ENCODE peak calls at places on chromosomes 16 and 17, in five cellular contexts. Q is AG09309, G is upper lobe of right lung, R is A549, O is keratinocyte. X is an unnamed sample.

GRCh38 chr16:16887193-16887592 is 508.3 kb downstream of the NPIPA7 start:
- DNase-seq in Q (no peak), G (no peak), R (no peak), O (no peak), X (no peak)

GRCh38 chr17:63405741-63406261 is 40.3 kb downstream of the CYB561 start:
- DNase-seq in Q (peak), G (no peak), R (peak), O (peak), X (peak)

GRCh38 chr17:9987779-9988585 is 82.9 kb upstream of the RCVRN start:
- DNase-seq in Q (no peak), G (no peak), R (peak), O (no peak), X (no peak)

GRCh38 chr17:58413684-58414083 is 3.6 kb downstream of the RNF43 start:
- DNase-seq in Q (no peak), G (no peak), R (no peak), O (no peak), X (no peak)

GRCh38 chr17:60545465-60546191 is 19.6 kb upstream of the APPBP2 start:
- DNase-seq in Q (no peak), G (no peak), R (no peak), O (no peak), X (no peak)

GRCh38 chr17:19672009-19672837 is 23.7 kb downstream of the ALDH3A2 start:
- DNase-seq in Q (no peak), G (no peak), R (no peak), O (no peak), X (no peak)

GRCh38 chr17:81489012-81489968 is 23.3 kb downstream of the ACTG1 start:
- DNase-seq in Q (no peak), G (no peak), R (no peak), O (no peak), X (no peak)

GRCh38 chr16:57988929-57989328 is 11.5 kb downstream of the ZNF319 start:
- DNase-seq in Q (no peak), G (no peak), R (no peak), O (peak), X (no peak)

GRCh38 chr17:70622382-70623260 is 453.3 kb downstream of the KCNJ2 start:
- DNase-seq in Q (no peak), G (peak), R (peak), O (no peak), X (no peak)

GRCh38 chr16:58124601-58124915 is 4.6 kb downstream of the CFAP20 start:
- DNase-seq in Q (no peak), G (no peak), R (no peak), O (no peak), X (no peak)

GRCh38 chr16:29192329-29193247 is 207.7 kb downstream of the LAT start:
- DNase-seq in Q (no peak), G (peak), R (no peak), O (no peak), X (no peak)

GRCh38 chr17:51853857-51854256 is 304.7 kb downstream of the CA10 start:
- DNase-seq in Q (no peak), G (no peak), R (no peak), O (no peak), X (peak)

GRCh38 chr16:78551487-78552085 is 452.1 kb downstream of the WWOX start:
- DNase-seq in Q (no peak), G (no peak), R (no peak), O (no peak), X (no peak)

GRCh38 chr17:6269474-6269873 is 165.4 kb downstream of the AIPL1 start:
- DNase-seq in Q (no peak), G (no peak), R (peak), O (no peak), X (no peak)

GRCh38 chr16:31187808-31188189 is 7.9 kb downstream of the FUS start:
- DNase-seq in Q (no peak), G (no peak), R (no peak), O (no peak), X (no peak)

GRCh38 chr17:19341641-19342610 is 20.6 kb downstream of the B9D1 start:
- DNase-seq in Q (no peak), G (peak), R (no peak), O (no peak), X (no peak)

GRCh38 chr17:42937712-42938596 is 26.3 kb downstream of the AARSD1 start:
- DNase-seq in Q (peak), G (no peak), R (peak), O (no peak), X (no peak)

GRCh38 chr16:73768786-73769203 is 527.8 kb upstream of the PSMD7 start:
- DNase-seq in Q (peak), G (no peak), R (no peak), O (no peak), X (no peak)

GRCh38 chr17:42457107-42457787 is 1.4 kb upstream of the ATP6V0A1 start:
- DNase-seq in Q (no peak), G (no peak), R (no peak), O (no peak), X (no peak)

GRCh38 chr16:47732122-47732805 is 271.1 kb downstream of the PHKB start:
- DNase-seq in Q (peak), G (no peak), R (peak), O (peak), X (peak)

GRCh38 chr16:81276323-81276722 is 37.8 kb downstream of the BCO1 start:
- DNase-seq in Q (no peak), G (no peak), R (no peak), O (no peak), X (no peak)

GRCh38 chr17:63275968-63276349 is 170.1 kb downstream of the CYB561 start:
- DNase-seq in Q (peak), G (no peak), R (no peak), O (no peak), X (no peak)

GRCh38 chr16:13110124-13110796 is 208.9 kb downstream of the SHISA9 start:
- DNase-seq in Q (no peak), G (no peak), R (peak), O (peak), X (peak)

GRCh38 chr17:81582341-81582740 is 30.2 kb upstream of the FAAP100 start:
- DNase-seq in Q (no peak), G (no peak), R (no peak), O (no peak), X (no peak)

GRCh38 chr17:15436399-15437369 is 30.7 kb downstream of the CDRT4 start:
- DNase-seq in Q (no peak), G (no peak), R (peak), O (no peak), X (no peak)

GRCh38 chr17:2449486-2449885 is 48.6 kb upstream of the MNT start:
- DNase-seq in Q (peak), G (no peak), R (no peak), O (no peak), X (no peak)

GRCh38 chr17:13865650-13866049 is 203.7 kb upstream of the COX10 start:
- DNase-seq in Q (no peak), G (no peak), R (no peak), O (no peak), X (no peak)
- H3K4me3 ChIP-seq in Q (no peak), G (no peak), R (no peak), O (no peak), X (no peak)

GRCh38 chr17:75571197-75571884 is 16.3 kb upstream of the MYO15B start:
- DNase-seq in Q (no peak), G (peak), R (no peak), O (no peak), X (no peak)

GRCh38 chr17:75568412-75569255 is 19.0 kb upstream of the MYO15B start:
- DNase-seq in Q (no peak), G (no peak), R (no peak), O (no peak), X (no peak)

GRCh38 chr17:75571885-75572215 is 15.8 kb upstream of the MYO15B start:
- DNase-seq in Q (no peak), G (no peak), R (no peak), O (no peak), X (no peak)

GRCh38 chr17:75570034-75570676 is 17.4 kb upstream of the MYO15B start:
- DNase-seq in Q (no peak), G (no peak), R (no peak), O (no peak), X (no peak)

GRCh38 chr17:75570772-75571171 is 16.8 kb upstream of the MYO15B start:
- DNase-seq in Q (no peak), G (no peak), R (no peak), O (no peak), X (no peak)
- H3K4me3 ChIP-seq in Q (no peak), G (no peak), R (no peak), O (no peak), X (no peak)

DNA sequence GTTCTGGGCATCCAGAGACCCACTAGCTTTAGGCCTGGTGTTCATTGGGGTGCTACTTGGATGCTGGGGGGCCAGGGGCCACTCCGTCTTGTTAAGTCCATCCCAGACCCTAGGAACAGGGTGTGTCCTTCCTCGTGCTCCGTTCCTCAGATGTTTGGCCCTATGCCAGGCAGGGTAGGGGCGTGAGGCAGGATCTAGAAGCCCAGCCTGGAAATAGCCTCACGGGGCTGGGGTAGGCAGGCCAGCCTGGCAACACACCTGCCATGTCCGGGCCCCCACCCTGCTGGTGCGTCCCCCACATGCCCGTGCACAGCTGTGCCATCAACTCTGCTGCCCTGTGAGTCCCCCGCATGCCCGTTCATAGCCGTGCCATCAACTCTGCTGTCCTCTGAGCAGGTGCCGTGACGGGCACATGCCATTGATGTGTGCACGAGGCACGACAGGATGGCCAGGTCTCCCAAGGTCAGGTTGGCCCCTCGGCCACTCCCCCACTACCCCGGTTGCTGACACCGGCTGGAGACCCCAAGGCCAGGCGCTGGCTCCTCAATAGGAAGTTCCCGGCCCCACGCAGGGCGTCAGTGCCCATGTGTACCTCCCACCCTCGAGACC is 36.8 kb downstream of the GINS2 start:
- DNase-seq in Q (no peak), G (no peak), R (no peak), O (no peak), X (no peak)
- H3K4me3 ChIP-seq in Q (no peak), G (no peak), R (no peak), O (no peak), X (no peak)

GRCh38 chr16:14329727-14330363 is 258.7 kb downstream of the MRTFB start:
- DNase-seq in Q (no peak), G (no peak), R (no peak), O (no peak), X (no peak)
- H3K4me3 ChIP-seq in Q (no peak), G (no peak), R (no peak), O (no peak), X (no peak)

GRCh38 chr17:32820440-32820839 is 56.5 kb downstream of the MYO1D start:
- DNase-seq in Q (no peak), G (no peak), R (no peak), O (no peak), X (no peak)

GRCh38 chr17:32824334-32824733 is 52.6 kb downstream of the MYO1D start:
- DNase-seq in Q (no peak), G (no peak), R (no peak), O (no peak), X (no peak)

GRCh38 chr17:32826076-32826475 is 50.8 kb downstream of the MYO1D start:
- DNase-seq in Q (no peak), G (no peak), R (no peak), O (no peak), X (no peak)

GRCh38 chr17:32819787-32820186 is 57.1 kb downstream of the MYO1D start:
- DNase-seq in Q (no peak), G (no peak), R (no peak), O (no peak), X (no peak)

GRCh38 chr17:32822996-32823395 is 53.9 kb downstream of the MYO1D start:
- DNase-seq in Q (no peak), G (no peak), R (no peak), O (no peak), X (no peak)
- H3K4me3 ChIP-seq in Q (no peak), G (peak), R (peak), O (no peak), X (no peak)

GRCh38 chr17:82776454-82776853 is 24.6 kb downstream of the TBCD start:
- DNase-seq in Q (no peak), G (no peak), R (no peak), O (no peak), X (no peak)

GRCh38 chr17:82779541-82779940 is 27.7 kb downstream of the TBCD start:
- DNase-seq in Q (no peak), G (no peak), R (no peak), O (no peak), X (no peak)

GRCh38 chr17:82780195-82780594 is 28.3 kb downstream of the TBCD start:
- DNase-seq in Q (no peak), G (no peak), R (no peak), O (no peak), X (no peak)

GRCh38 chr17:82772026-82772425 is 20.2 kb downstream of the TBCD start:
- DNase-seq in Q (peak), G (no peak), R (peak), O (no peak), X (no peak)

DNA sequence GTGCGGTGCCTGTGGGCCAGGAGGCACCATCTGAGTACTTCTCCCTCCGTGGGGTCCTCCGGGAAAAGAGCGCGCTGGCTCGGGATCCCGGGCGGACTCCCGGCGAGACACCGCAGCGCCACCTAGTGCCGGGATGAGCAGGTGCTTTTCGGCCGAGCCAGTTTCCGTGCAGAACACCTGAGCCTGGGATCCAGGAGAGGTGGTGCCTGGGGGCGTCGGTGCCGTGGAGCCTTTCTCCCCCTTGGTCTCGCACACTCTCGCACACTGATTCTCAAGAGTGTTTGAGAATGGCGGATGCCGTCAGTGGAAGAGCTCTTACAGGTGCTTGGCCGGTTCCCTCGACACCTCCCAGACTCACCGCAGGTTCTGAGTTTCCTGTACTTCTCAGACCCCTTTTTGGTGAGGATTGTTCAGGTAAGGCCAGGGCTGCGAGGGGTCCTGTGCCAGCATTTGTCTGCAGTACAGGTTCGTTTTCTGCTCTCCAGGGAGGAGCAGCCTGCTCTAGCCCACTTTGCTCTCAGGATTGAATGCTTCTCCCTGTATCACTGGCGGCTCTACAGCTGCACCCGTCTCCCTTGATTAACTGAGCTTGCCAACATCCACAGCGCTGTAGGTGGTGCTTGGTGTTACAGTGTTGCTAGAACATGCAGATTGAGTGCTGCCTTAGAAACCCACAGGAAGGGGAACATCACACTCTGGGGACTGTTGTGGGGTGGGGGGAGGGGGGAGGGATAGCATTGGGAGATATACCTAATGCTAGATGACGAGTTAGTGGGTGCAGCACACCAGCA is 23.4 kb downstream of the TBCD start:
- DNase-seq in Q (no peak), G (peak), R (peak), O (no peak), X (no peak)
- H3K4me3 ChIP-seq in Q (peak), G (peak), R (no peak), O (no peak), X (no peak)

GRCh38 chr17:79007504-79008381 is 1.8 kb downstream of the CANT1 start:
- DNase-seq in Q (no peak), G (peak), R (no peak), O (no peak), X (no peak)
- H3K4me3 ChIP-seq in Q (no peak), G (peak), R (peak), O (no peak), X (no peak)

X was measured in kidney epithelial cell.